ENCODE peak calls at places on chromosomes 1 and 21, in nine cellular contexts. One of them, this sample, is unnamed.

GRCh38 chr1:68198752-68199151 is 33.6 kb downstream of the WLS start:
- DNase-seq in cardiac muscle cell: no peak
- DNase-seq in HCT116: no peak
- DNase-seq in keratinocyte: no peak
- DNase-seq in substantia nigra: no peak
- DNase-seq in aorta: no peak
- DNase-seq in AG04450: no peak
- DNase-seq in spleen: no peak
- DNase-seq in pancreas: no peak
- DNase-seq in this sample: no peak

GRCh38 chr1:19153169-19153568 is 56.9 kb downstream of the UBR4 start:
- DNase-seq in cardiac muscle cell: no peak
- DNase-seq in HCT116: no peak
- DNase-seq in keratinocyte: no peak
- DNase-seq in substantia nigra: no peak
- DNase-seq in aorta: no peak
- DNase-seq in AG04450: no peak
- DNase-seq in spleen: no peak
- DNase-seq in pancreas: no peak
- DNase-seq in this sample: no peak

GRCh38 chr1:21184266-21184665 is 7.6 kb upstream of the EIF4G3 start:
- DNase-seq in cardiac muscle cell: no peak
- DNase-seq in HCT116: no peak
- DNase-seq in keratinocyte: no peak
- DNase-seq in substantia nigra: no peak
- DNase-seq in aorta: no peak
- DNase-seq in AG04450: no peak
- DNase-seq in spleen: no peak
- DNase-seq in pancreas: no peak
- DNase-seq in this sample: no peak

GRCh38 chr21:15062566-15062965 is 2.2 kb downstream of the NRIP1 start:
- DNase-seq in cardiac muscle cell: peak; percentile 44
- DNase-seq in HCT116: no peak
- DNase-seq in keratinocyte: no peak
- DNase-seq in substantia nigra: no peak
- DNase-seq in aorta: no peak
- DNase-seq in AG04450: no peak
- DNase-seq in spleen: no peak
- DNase-seq in pancreas: no peak
- DNase-seq in this sample: no peak

GRCh38 chr1:44243782-44244495 is 30.7 kb downstream of the DMAP1 start:
- DNase-seq in cardiac muscle cell: no peak
- DNase-seq in HCT116: no peak
- DNase-seq in keratinocyte: no peak
- DNase-seq in substantia nigra: no peak
- DNase-seq in aorta: no peak
- DNase-seq in AG04450: no peak
- DNase-seq in spleen: no peak
- DNase-seq in pancreas: no peak
- DNase-seq in this sample: no peak

GRCh38 chr1:86998727-86999126 is 84.3 kb downstream of the HS2ST1 start:
- DNase-seq in cardiac muscle cell: no peak
- DNase-seq in HCT116: no peak
- DNase-seq in keratinocyte: no peak
- DNase-seq in substantia nigra: no peak
- DNase-seq in aorta: no peak
- DNase-seq in AG04450: no peak
- DNase-seq in spleen: no peak
- DNase-seq in pancreas: no peak
- DNase-seq in this sample: no peak

GRCh38 chr1:240579511-240579910 is 32.4 kb downstream of the GREM2 start:
- DNase-seq in cardiac muscle cell: no peak
- DNase-seq in HCT116: no peak
- DNase-seq in keratinocyte: no peak
- DNase-seq in substantia nigra: no peak
- DNase-seq in aorta: no peak
- DNase-seq in AG04450: no peak
- DNase-seq in spleen: no peak
- DNase-seq in pancreas: no peak
- DNase-seq in this sample: no peak

GRCh38 chr1:179206817-179207216 is 22.7 kb downstream of the ABL2 start:
- DNase-seq in cardiac muscle cell: peak; percentile 9
- DNase-seq in HCT116: no peak
- DNase-seq in keratinocyte: no peak
- DNase-seq in substantia nigra: no peak
- DNase-seq in aorta: no peak
- DNase-seq in AG04450: no peak
- DNase-seq in spleen: no peak
- DNase-seq in pancreas: no peak
- DNase-seq in this sample: no peak

GRCh38 chr1:165265196-165265838 is 91.2 kb downstream of the LMX1A start:
- DNase-seq in cardiac muscle cell: no peak
- DNase-seq in HCT116: no peak
- DNase-seq in keratinocyte: no peak
- DNase-seq in substantia nigra: no peak
- DNase-seq in aorta: no peak
- DNase-seq in AG04450: no peak
- DNase-seq in spleen: no peak
- DNase-seq in pancreas: no peak
- DNase-seq in this sample: no peak

GRCh38 chr1:232853994-232854532 is 48.8 kb downstream of the MAP10 start:
- DNase-seq in cardiac muscle cell: peak; percentile 75
- DNase-seq in HCT116: no peak
- DNase-seq in keratinocyte: no peak
- DNase-seq in substantia nigra: no peak
- DNase-seq in aorta: no peak
- DNase-seq in AG04450: peak; percentile 43
- DNase-seq in spleen: no peak
- DNase-seq in pancreas: no peak
- DNase-seq in this sample: no peak

GRCh38 chr1:33060579-33061083 is 20.3 kb upstream of the AZIN2 start:
- DNase-seq in cardiac muscle cell: peak; percentile 78
- DNase-seq in HCT116: no peak
- DNase-seq in keratinocyte: peak; percentile 42
- DNase-seq in substantia nigra: peak; percentile 64
- DNase-seq in aorta: no peak
- DNase-seq in AG04450: peak; percentile 78
- DNase-seq in spleen: no peak
- DNase-seq in pancreas: no peak
- DNase-seq in this sample: no peak

GRCh38 chr1:237181731-237182317 is 139.8 kb downstream of the RYR2 start:
- DNase-seq in cardiac muscle cell: peak; percentile 55
- DNase-seq in HCT116: no peak
- DNase-seq in keratinocyte: no peak
- DNase-seq in substantia nigra: no peak
- DNase-seq in aorta: no peak
- DNase-seq in AG04450: no peak
- DNase-seq in spleen: no peak
- DNase-seq in pancreas: no peak
- DNase-seq in this sample: no peak

GRCh38 chr1:166184897-166185296 is 18.1 kb upstream of the FAM78B start:
- DNase-seq in cardiac muscle cell: peak; percentile 21
- DNase-seq in HCT116: no peak
- DNase-seq in keratinocyte: peak; percentile 21
- DNase-seq in substantia nigra: no peak
- DNase-seq in aorta: no peak
- DNase-seq in AG04450: no peak
- DNase-seq in spleen: no peak
- DNase-seq in pancreas: no peak
- DNase-seq in this sample: no peak

GRCh38 chr1:8455700-8456305 is 137.9 kb downstream of the SLC45A1 start:
- DNase-seq in cardiac muscle cell: no peak
- DNase-seq in HCT116: no peak
- DNase-seq in keratinocyte: no peak
- DNase-seq in substantia nigra: no peak
- DNase-seq in aorta: no peak
- DNase-seq in AG04450: no peak
- DNase-seq in spleen: no peak
- DNase-seq in pancreas: no peak
- DNase-seq in this sample: no peak

GRCh38 chr1:100528861-100529260 is 9.1 kb upstream of the GPR88 start:
- DNase-seq in cardiac muscle cell: peak; percentile 89
- DNase-seq in HCT116: no peak
- DNase-seq in keratinocyte: no peak
- DNase-seq in substantia nigra: no peak
- DNase-seq in aorta: no peak
- DNase-seq in AG04450: peak; percentile 16
- DNase-seq in spleen: no peak
- DNase-seq in pancreas: no peak
- DNase-seq in this sample: no peak

GRCh38 chr1:230858918-230859819 is 9.2 kb downstream of the C1orf198 start:
- DNase-seq in cardiac muscle cell: peak; percentile 48
- DNase-seq in HCT116: no peak
- DNase-seq in keratinocyte: no peak
- DNase-seq in substantia nigra: peak; percentile 81
- DNase-seq in aorta: peak; percentile 67
- DNase-seq in AG04450: peak; percentile 42
- DNase-seq in spleen: no peak
- DNase-seq in pancreas: no peak
- DNase-seq in this sample: peak; percentile 73

DNA sequence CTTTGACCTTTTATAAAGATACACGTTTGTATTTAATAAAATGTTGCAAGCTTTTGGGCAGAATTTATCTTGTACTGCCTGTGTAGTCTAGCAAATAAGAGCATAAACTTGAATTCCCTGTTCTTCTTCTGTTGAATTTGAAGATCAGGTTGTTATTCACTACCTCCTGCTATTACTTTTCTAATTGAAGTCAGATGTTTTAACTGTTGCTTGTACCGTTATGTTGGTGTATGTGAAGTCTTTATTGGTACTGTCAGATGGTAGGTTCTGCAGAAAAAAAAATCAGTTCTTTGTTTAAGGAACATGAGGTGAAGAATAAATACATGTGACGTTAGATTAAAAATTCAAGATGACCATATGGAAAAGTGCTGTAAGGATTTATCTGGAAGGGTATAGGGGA is 69.1 kb downstream of the DYRK1A start:
- DNase-seq in cardiac muscle cell: no peak
- DNase-seq in HCT116: no peak
- DNase-seq in keratinocyte: no peak
- DNase-seq in substantia nigra: no peak
- DNase-seq in aorta: no peak
- DNase-seq in AG04450: no peak
- DNase-seq in spleen: no peak
- DNase-seq in pancreas: no peak
- DNase-seq in this sample: no peak
- H3K27ac ChIP-seq in cardiac muscle cell: peak overlapping the region; percentile 87
- H3K27ac ChIP-seq in HCT116: no peak overlapping the region
- H3K27ac ChIP-seq in keratinocyte: no peak overlapping the region
- H3K27ac ChIP-seq in substantia nigra: no peak overlapping the region
- H3K27ac ChIP-seq in aorta: no peak overlapping the region
- H3K27ac ChIP-seq in AG04450: no peak overlapping the region
- H3K27ac ChIP-seq in spleen: peak overlapping the region; percentile 36
- H3K27ac ChIP-seq in pancreas: no peak overlapping the region
- H3K27ac ChIP-seq in this sample: no peak overlapping the region

GRCh38 chr1:28898267-28898955 is 16.0 kb upstream of the EPB41 start:
- DNase-seq in cardiac muscle cell: no peak
- DNase-seq in HCT116: no peak
- DNase-seq in keratinocyte: no peak
- DNase-seq in substantia nigra: peak; percentile 4
- DNase-seq in aorta: peak; percentile 79
- DNase-seq in AG04450: no peak
- DNase-seq in spleen: no peak
- DNase-seq in pancreas: peak; percentile 37
- DNase-seq in this sample: no peak
- H3K27ac ChIP-seq in cardiac muscle cell: no peak overlapping the region
- H3K27ac ChIP-seq in HCT116: no peak overlapping the region
- H3K27ac ChIP-seq in keratinocyte: no peak overlapping the region
- H3K27ac ChIP-seq in substantia nigra: no peak overlapping the region
- H3K27ac ChIP-seq in aorta: no peak overlapping the region
- H3K27ac ChIP-seq in AG04450: no peak overlapping the region
- H3K27ac ChIP-seq in spleen: no peak overlapping the region
- H3K27ac ChIP-seq in pancreas: no peak overlapping the region
- H3K27ac ChIP-seq in this sample: no peak overlapping the region

DNA sequence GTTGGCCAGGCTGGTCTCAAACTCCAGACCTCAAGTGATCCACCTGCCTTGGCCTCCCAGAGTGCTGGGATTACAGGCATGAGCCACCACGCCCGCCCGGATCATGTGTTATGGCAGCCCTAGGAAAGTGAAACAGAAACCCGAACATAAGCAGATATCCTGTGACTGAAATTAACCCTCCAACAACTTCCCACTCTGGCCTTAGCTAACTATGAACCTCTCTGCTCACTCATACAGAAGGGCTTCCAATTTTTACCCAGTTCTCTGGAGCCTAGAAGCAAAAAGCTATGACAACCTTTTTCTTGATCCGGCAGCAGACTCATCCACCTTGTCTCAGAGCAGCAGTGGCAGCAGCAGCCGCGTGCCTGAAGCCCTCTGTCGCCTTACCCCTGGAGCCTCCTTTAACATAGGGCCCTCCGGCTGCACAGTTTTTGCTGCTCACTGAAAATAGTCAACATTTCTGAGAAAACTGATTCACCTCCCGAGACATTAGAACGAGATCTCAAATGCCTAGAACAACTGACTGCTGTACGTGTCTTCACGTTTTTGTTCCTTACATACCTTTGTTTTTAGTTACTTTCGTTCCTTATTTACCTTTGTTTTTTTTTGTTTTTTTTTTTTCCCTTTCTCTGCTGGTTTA is 9.3 kb downstream of the CBR1 start:
- DNase-seq in cardiac muscle cell: no peak
- DNase-seq in HCT116: no peak
- DNase-seq in keratinocyte: no peak
- DNase-seq in substantia nigra: no peak
- DNase-seq in aorta: no peak
- DNase-seq in AG04450: no peak
- DNase-seq in spleen: no peak
- DNase-seq in pancreas: no peak
- DNase-seq in this sample: no peak
- H3K27ac ChIP-seq in cardiac muscle cell: no peak overlapping the region
- H3K27ac ChIP-seq in HCT116: no peak overlapping the region
- H3K27ac ChIP-seq in keratinocyte: no peak overlapping the region
- H3K27ac ChIP-seq in substantia nigra: no peak overlapping the region
- H3K27ac ChIP-seq in aorta: no peak overlapping the region
- H3K27ac ChIP-seq in AG04450: no peak overlapping the region
- H3K27ac ChIP-seq in spleen: peak overlapping the region; percentile 29
- H3K27ac ChIP-seq in pancreas: no peak overlapping the region
- H3K27ac ChIP-seq in this sample: no peak overlapping the region

DNA sequence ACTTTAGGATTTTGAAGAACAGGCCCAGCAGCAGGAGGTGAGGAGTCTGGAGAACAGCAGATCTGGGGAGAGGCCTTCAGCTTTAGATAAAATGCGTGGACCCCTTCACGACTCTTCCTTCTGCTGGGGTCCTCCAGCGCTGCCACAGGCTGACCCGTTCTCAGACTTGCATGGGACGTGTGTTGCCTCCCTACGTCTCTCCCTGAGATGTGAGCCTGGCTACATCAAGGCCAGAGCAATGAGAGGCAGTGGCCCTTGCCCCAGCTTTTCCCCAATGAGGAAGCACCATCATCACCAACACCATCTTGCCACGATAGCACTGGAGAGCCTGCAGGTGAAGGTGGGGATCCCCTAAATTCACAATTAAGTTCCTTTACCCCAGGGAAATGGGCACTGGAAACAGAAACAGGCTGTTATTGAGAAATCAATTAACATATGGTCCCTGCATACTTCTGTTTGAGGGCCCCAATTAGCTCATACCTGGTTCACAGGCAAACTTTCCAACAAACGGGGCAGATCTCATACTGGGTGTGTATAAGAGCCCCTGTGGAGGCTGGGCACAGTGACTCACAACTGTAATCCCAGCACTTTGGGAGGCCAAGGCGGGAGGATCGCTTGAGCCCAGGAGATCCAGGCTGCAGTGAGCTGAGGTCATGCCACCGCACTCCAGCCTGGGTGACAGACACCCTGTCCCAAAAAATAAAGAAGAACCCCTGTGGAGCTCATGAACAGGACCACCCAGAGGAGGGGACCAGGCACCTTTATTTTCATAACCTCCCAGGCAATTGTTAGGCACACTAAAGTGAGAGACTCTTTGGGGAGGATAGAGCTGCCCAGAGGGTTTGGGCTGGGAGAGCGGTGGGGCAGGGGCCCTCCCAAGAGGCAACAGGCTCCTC is 12.1 kb upstream of the ADAMTSL4 start:
- DNase-seq in cardiac muscle cell: no peak
- DNase-seq in HCT116: no peak
- DNase-seq in keratinocyte: no peak
- DNase-seq in substantia nigra: no peak
- DNase-seq in aorta: peak; percentile 75
- DNase-seq in AG04450: no peak
- DNase-seq in spleen: peak; percentile 19
- DNase-seq in pancreas: no peak
- DNase-seq in this sample: no peak
- H3K27ac ChIP-seq in cardiac muscle cell: peak overlapping the region; percentile 88
- H3K27ac ChIP-seq in HCT116: no peak overlapping the region
- H3K27ac ChIP-seq in keratinocyte: peak overlapping the region; percentile 78
- H3K27ac ChIP-seq in substantia nigra: no peak overlapping the region
- H3K27ac ChIP-seq in aorta: peak overlapping the region; percentile 94
- H3K27ac ChIP-seq in AG04450: peak overlapping the region; percentile 65
- H3K27ac ChIP-seq in spleen: no peak overlapping the region
- H3K27ac ChIP-seq in pancreas: no peak overlapping the region
- H3K27ac ChIP-seq in this sample: no peak overlapping the region